ENCODE peak calls at places on chromosome 13, in five cellular contexts. G, B, O, R and M are unnamed samples. For H3K4me1, the result is how much of the 10 kb centered on the place peaks cover.

GRCh38 chr13:71797487-71797886 is 69.5 kb downstream of the DACH1 start:
- DNase-seq in G (no peak), B (no peak), O (no peak), R (no peak), M (no peak)

GRCh38 chr13:71605744-71606143 is 261.3 kb downstream of the DACH1 start:
- DNase-seq in G (no peak), B (no peak), O (no peak), R (no peak), M (no peak)

GRCh38 chr13:78160793-78161192 is 242.2 kb upstream of the EDNRB start:
- DNase-seq in G (no peak), B (no peak), O (no peak), R (no peak), M (no peak)

GRCh38 chr13:106570354-106570822 is 2.5 kb upstream of the ARGLU1 start:
- DNase-seq in G (peak), B (peak), O (peak), R (peak), M (peak)

GRCh38 chr13:102845630-102846260 is at the start of gene ERCC5:
- DNase-seq in G (peak), B (peak), O (peak), R (peak), M (peak)

GRCh38 chr13:39451860-39452301 is 151.1 kb downstream of the LHFPL6 start:
- DNase-seq in G (no peak), B (no peak), O (no peak), R (no peak), M (no peak)

GRCh38 chr13:33285420-33286124 is at the start of gene STARD13:
- DNase-seq in G (peak), B (peak), O (peak), R (peak), M (peak)

GRCh38 chr13:43006893-43007631 is 15.0 kb upstream of the EPSTI1 start:
- DNase-seq in G (no peak), B (no peak), O (no peak), R (no peak), M (no peak)

GRCh38 chr13:71787461-71787860 is 79.5 kb downstream of the DACH1 start:
- DNase-seq in G (no peak), B (no peak), O (no peak), R (no peak), M (no peak)

GRCh38 chr13:95781016-95781415 is 104.1 kb downstream of the DNAJC3 start:
- DNase-seq in G (no peak), B (no peak), O (no peak), R (no peak), M (no peak)

GRCh38 chr13:52879950-52880650 is 31.7 kb upstream of the PCDH8 start:
- DNase-seq in G (no peak), B (peak), O (no peak), R (no peak), M (no peak)

GRCh38 chr13:78298657-78299056 is 304.7 kb downstream of the POU4F1 start:
- DNase-seq in G (no peak), B (no peak), O (no peak), R (no peak), M (no peak)

GRCh38 chr13:61765181-61765742 is 349.6 kb upstream of the PCDH20 start:
- DNase-seq in G (no peak), B (no peak), O (no peak), R (no peak), M (no peak)

DNA sequence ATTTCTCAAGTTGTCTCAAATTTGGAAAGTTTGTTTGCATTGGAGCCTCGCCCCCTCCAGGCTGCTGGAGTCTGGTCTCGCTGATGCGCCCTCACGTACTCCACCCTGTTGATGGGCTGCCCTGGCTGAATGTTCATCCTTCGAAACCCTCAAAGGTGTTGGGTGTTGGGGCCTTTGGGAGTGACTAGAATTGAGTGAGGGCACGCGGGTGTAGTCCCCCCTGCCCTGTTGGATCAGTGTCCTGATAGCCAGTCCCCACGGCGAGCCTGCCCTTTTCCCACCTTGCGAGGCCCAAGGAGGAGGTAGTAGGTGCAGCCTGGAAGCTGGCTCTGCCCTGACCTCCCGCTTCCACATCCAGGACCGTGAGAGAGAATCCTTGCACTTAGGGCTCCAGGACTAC is 14.8 kb downstream of the TFDP1 start:
- DNase-seq in G (no peak), B (no peak), O (peak), R (no peak), M (peak)
- H3K4me1 ChIP-seq in G (under half), B (under half), O (under half), R (under half), M (under half)

DNA sequence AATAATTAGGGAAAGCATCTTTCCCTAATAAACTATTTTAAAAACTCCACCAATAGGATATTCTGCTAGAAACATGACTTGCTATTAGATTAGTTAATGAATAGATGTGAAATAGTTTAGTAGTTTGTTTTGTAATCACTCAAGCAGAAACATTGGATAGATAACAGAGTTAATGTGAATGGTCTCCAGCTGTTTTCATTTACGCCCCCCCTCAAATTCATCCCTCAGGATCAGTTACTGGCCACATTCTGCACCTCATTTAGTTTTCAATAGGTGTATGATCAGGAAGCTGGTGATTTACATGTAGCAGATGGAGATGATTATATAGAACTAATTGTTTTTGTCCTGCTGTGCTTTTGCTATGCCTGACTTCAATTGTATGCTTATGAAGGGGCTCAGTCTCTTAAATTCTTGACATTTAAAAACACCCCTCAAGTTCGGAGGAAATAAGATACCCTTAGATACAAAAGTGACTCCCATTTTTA is 759.0 kb downstream of the SLITRK6 start:
- DNase-seq in G (no peak), B (no peak), O (no peak), R (no peak), M (no peak)
- TF ChIP-seq POLR2AphosphoS5 in G (no peak), B (no peak), O (no peak), R (no peak), M (no peak)

GRCh38 chr13:24168392-24168750 is 7.9 kb downstream of the SPATA13 start:
- DNase-seq in G (no peak), B (no peak), O (no peak), R (no peak), M (no peak)

GRCh38 chr13:24162604-24163003 is 2.1 kb downstream of the SPATA13 start:
- DNase-seq in G (peak), B (no peak), O (no peak), R (no peak), M (no peak)

GRCh38 chr13:24167666-24168391 is 7.3 kb downstream of the SPATA13 start:
- DNase-seq in G (no peak), B (no peak), O (no peak), R (no peak), M (no peak)

GRCh38 chr13:24168980-24169379 is 8.5 kb downstream of the SPATA13 start:
- DNase-seq in G (no peak), B (no peak), O (no peak), R (no peak), M (no peak)

DNA sequence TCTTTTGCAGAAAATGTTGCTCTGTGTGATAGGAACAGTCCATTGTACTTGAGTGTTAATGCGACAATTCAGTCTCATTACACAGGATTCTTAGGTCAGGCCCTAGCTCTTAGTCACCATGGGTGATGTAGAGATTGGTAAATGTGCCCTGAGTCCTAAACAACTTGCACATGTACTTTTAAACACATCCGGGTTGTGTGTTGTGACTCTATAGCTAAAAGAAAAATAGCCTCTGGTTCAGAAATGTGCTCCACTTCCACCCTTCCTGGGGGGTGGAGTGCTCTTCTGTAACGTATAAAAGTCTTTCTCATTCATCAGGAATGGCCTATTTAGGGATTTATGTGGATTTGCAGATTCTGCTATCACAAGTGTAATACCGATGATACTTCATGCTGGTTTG is 5.2 kb downstream of the SPATA13 start:
- DNase-seq in G (no peak), B (no peak), O (no peak), R (no peak), M (no peak)
- H3K4me1 ChIP-seq in G (under half), B (under half), O (under half), R (under half), M (under half)

DNA sequence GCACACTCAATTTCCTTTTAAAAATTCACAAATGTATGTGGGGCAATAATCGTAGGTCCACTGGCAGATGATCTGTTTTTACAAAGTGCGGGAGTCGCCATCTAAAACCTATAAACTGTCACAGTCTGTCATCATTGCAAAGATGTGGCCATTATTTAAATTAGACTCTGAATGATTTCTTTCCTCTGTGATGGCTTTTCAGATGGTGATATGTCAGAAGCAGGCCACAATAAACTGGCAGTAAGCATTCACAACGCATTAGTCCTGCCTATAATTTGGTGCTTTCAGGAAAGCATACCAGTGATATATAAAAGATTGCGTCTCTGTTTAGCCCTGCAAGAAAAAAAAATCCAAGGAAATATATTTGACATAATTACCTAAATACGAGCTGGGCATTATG is 226.8 kb downstream of the TBC1D4 start:
- DNase-seq in G (no peak), B (no peak), O (no peak), R (no peak), M (no peak)
- TF ChIP-seq POLR2AphosphoS5 in G (no peak), B (no peak), O (no peak), R (no peak), M (no peak)

DNA sequence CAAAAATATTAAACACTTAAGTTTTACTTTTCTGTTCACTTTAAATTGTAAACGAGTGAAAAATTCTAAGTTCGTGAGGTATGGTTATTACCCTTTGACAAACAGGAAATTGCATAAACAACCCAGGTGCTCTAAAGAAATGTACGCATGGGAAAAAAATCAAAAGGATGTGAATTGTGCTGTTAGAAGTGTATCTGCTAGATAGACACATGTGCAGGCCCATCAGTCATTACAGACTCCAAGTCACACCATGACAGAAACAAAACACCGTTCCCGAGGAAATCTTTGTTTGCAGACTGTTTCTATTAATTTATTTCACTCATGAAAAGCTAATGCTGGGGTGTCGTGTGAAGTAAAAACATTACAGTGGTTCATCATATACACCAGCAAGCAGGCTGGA is 17.0 kb upstream of the DOCK9 start:
- DNase-seq in G (no peak), B (no peak), O (no peak), R (no peak), M (no peak)
- H3K4me1 ChIP-seq in G (under half), B (under half), O (under half), R (under half), M (under half)

GRCh38 chr13:89401209-89401810 is 1730.1 kb downstream of the SLITRK5 start:
- DNase-seq in G (no peak), B (peak), O (no peak), R (no peak), M (no peak)
- TF ChIP-seq POLR2AphosphoS5 in G (no peak), B (no peak), O (no peak), R (no peak), M (no peak)

GRCh38 chr13:29844441-29844840 is 6.0 kb downstream of the UBL3 start:
- DNase-seq in G (no peak), B (no peak), O (no peak), R (no peak), M (no peak)
- H3K4me1 ChIP-seq in G (under half), B (half or more), O (under half), R (under half), M (under half)